ENCODE peak calls at places on chromosomes 4 and X, in six cellular contexts. V, J, P, C, S and A are unnamed samples.

GRCh38 chr4:152927737-152928136 is 8.4 kb upstream of the FHDC1 start:
- ATAC-seq in S (no peak), V (no peak), P (no peak), J (no peak), C (no peak), A (no peak)

GRCh38 chr4:8147231-8147970 is 11.2 kb downstream of the ABLIM2 start:
- ATAC-seq in S (no peak), J (no peak), C (no peak), V (no peak), P (no peak), A (no peak)

GRCh38 chr4:77174426-77174825 is 17.4 kb downstream of the CCNG2 start:
- ATAC-seq in S (no peak), C (no peak), P (no peak), J (no peak), V (no peak), A (no peak)

GRCh38 chr4:148893095-148893494 is 450.9 kb upstream of the NR3C2 start:
- ATAC-seq in P (no peak), J (no peak), C (no peak), S (no peak), V (no peak), A (no peak)

GRCh38 chr4:69025191-69025998 is 70.9 kb upstream of the UGT2B7 start:
- ATAC-seq in C (peak), P (no peak), S (no peak), V (no peak), J (no peak), A (no peak)

GRCh38 chrX:119249836-119250340 is 13.8 kb downstream of the PGRMC1 start:
- ATAC-seq in S (no peak), J (no peak), C (no peak), P (no peak), V (no peak), A (no peak)

GRCh38 chr4:89539374-89539773 is 231.8 kb upstream of the GPRIN3 start:
- ATAC-seq in J (no peak), C (no peak), V (no peak), P (no peak), S (no peak), A (no peak)

GRCh38 chrX:104315555-104315954 is 60.8 kb upstream of the ESX1 start:
- ATAC-seq in C (no peak), J (no peak), S (no peak), V (no peak), P (no peak), A (no peak)

GRCh38 chr4:129109965-129110824 is 14.2 kb downstream of the C4orf33 start:
- ATAC-seq in C (peak), V (no peak), S (no peak), P (peak), J (no peak), A (no peak)